ENCODE peak calls at places on chromosomes 1 and 21, in five cellular contexts. R is fibroblast of pulmonary artery, A is fibroblast of mammary gland, F is right lobe of liver, U is right cardiac atrium. B is an unnamed sample.
A peak's percentile ranks its signal among the peaks of the same experiment; 100 is the strongest.

GRCh38 chr1:67162954-67163353 is 3.3 kb upstream of the IL23R start:
- DNase-seq in A (peak; percentile 51), R (peak; percentile 17), U (no peak), F (no peak), B (no peak)

GRCh38 chr1:20449736-20450311 is 36.2 kb downstream of the CAMK2N1 start:
- DNase-seq in F (no peak), U (no peak), R (peak; percentile 15), A (peak; percentile 97), B (no peak)

GRCh38 chr1:117142200-117142599 is 20.7 kb upstream of the TRIM45 start:
- DNase-seq in R (no peak), U (no peak), F (no peak), A (peak; percentile 66), B (no peak)

GRCh38 chr1:94741510-94741909 is 78.6 kb upstream of the SLC44A3 start:
- DNase-seq in F (no peak), R (no peak), A (peak; percentile 56), U (no peak), B (no peak)

GRCh38 chr1:101309334-101310221 is 72.8 kb downstream of the S1PR1 start:
- DNase-seq in U (peak; percentile 62), R (peak; percentile 67), F (peak; percentile 59), A (peak; percentile 53), B (peak; percentile 74)

GRCh38 chr1:165891461-165891860 is 64.0 kb downstream of the UCK2 start:
- DNase-seq in F (no peak), A (peak; percentile 59), R (no peak), U (no peak), B (no peak)

GRCh38 chr1:220803401-220804201 is 16.9 kb downstream of the MTARC1 start:
- DNase-seq in A (peak; percentile 51), R (peak; percentile 66), U (no peak), F (no peak), B (no peak)

GRCh38 chr1:4084053-4084431 is 184.0 kb upstream of the C1orf174 start:
- DNase-seq in A (no peak), U (no peak), F (peak; percentile 82), R (no peak), B (peak; percentile 23)

GRCh38 chr1:92882817-92883216 is 51.0 kb downstream of the RPL5 start:
- DNase-seq in R (no peak), F (no peak), A (no peak), U (no peak), B (no peak)

GRCh38 chr1:43147625-43148319 is 24.3 kb downstream of the EBNA1BP2 start:
- DNase-seq in A (peak; percentile 40), U (peak; percentile 92), R (peak; percentile 67), F (peak; percentile 59), B (peak; percentile 89)

GRCh38 chr1:41851589-41851988 is 67.1 kb downstream of the HIVEP3 start:
- DNase-seq in U (no peak), A (peak; percentile 85), R (peak; percentile 72), F (no peak), B (no peak)

GRCh38 chr1:234502785-234503184 is 23.8 kb upstream of the TARBP1 start:
- DNase-seq in U (no peak), R (no peak), F (no peak), A (no peak), B (no peak)

GRCh38 chr1:20112279-20113000 is 6.9 kb downstream of the PLA2G2D start:
- DNase-seq in A (peak; percentile 29), F (peak; percentile 22), U (no peak), R (no peak), B (no peak)

GRCh38 chr1:16293568-16293967 is 56.6 kb upstream of the CPLANE2 start:
- DNase-seq in F (no peak), R (no peak), A (no peak), U (no peak), B (no peak)

GRCh38 chr21:26320541-26320940 is 150.0 kb upstream of the APP start:
- DNase-seq in U (no peak), F (no peak), A (no peak), R (no peak), B (no peak)

GRCh38 chr1:171233183-171233582 is 15.1 kb upstream of the FMO1 start:
- DNase-seq in U (no peak), A (no peak), R (no peak), F (no peak), B (no peak)

GRCh38 chr1:235105051-235106043 is 23.3 kb downstream of the TOMM20 start:
- DNase-seq in U (no peak), F (no peak), R (no peak), A (peak; percentile 41), B (no peak)

GRCh38 chr21:17343055-17343454 is 169.8 kb upstream of the CXADR start:
- DNase-seq in U (no peak), R (peak; percentile 35), A (peak; percentile 24), F (no peak), B (no peak)

GRCh38 chr1:3944621-3944914 is 44.5 kb upstream of the C1orf174 start:
- DNase-seq in U (no peak), R (no peak), F (no peak), A (no peak), B (no peak)

GRCh38 chr1:42324398-42325013 is 10.5 kb downstream of the FOXJ3 start:
- DNase-seq in R (no peak), F (no peak), A (peak; percentile 11), U (no peak), B (no peak)

GRCh38 chr1:248775496-248775895 is 19.9 kb upstream of the LYPD8 start:
- DNase-seq in U (no peak), R (no peak), A (no peak), F (no peak), B (no peak)

GRCh38 chr1:94723899-94724298 is 96.3 kb upstream of the SLC44A3 start:
- DNase-seq in U (no peak), R (no peak), A (peak; percentile 54), F (no peak), B (no peak)

GRCh38 chr1:109185990-109186703 is 27.6 kb upstream of the SARS1 start:
- DNase-seq in F (no peak), R (no peak), U (no peak), A (no peak), B (peak; percentile 68)

GRCh38 chr1:59673575-59674467 is 140.9 kb upstream of the HOOK1 start:
- DNase-seq in A (no peak), F (peak; percentile 91), R (no peak), U (peak; percentile 58), B (peak; percentile 89)

GRCh38 chr1:147570907-147571306 is 29.6 kb downstream of the BCL9 start:
- DNase-seq in F (no peak), A (no peak), R (no peak), U (no peak), B (no peak)

GRCh38 chr1:25813734-25814471 is 5.9 kb upstream of the MTFR1L start:
- DNase-seq in F (no peak), U (no peak), A (no peak), R (no peak), B (peak; percentile 54)

DNA sequence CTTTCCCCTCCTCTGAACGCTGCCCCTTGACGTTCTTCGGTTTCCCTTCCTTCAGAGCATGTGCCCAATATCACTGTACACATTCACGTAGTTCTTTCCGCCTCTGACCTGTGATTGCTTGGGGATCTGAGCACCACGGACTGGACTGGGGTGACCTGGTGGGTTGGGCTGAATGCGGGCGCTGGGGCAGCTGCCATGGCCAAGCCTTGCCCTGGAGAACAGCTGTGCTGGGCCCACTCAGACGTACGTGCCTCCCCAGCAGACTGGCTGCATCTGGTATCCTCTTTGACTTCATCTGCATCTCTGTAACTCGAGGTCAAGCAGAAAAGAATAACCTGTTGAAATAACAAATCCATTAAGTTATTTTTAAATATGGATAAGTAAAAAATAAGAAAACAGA is 35.1 kb upstream of the DISC1 start:
- DNase-seq in A (no peak), F (no peak), U (no peak), R (no peak), B (no peak)
- H3K4me3 ChIP-seq in A (no peak overlapping the region), F (no peak overlapping the region), U (no peak overlapping the region), R (no peak overlapping the region), B (no peak overlapping the region)

GRCh38 chr1:172536256-172536655 is 3.3 kb downstream of the SUCO start:
- DNase-seq in U (no peak), A (peak; percentile 20), R (no peak), F (no peak), B (no peak)

GRCh38 chr1:172533511-172534116 is 664 bp downstream of the SUCO start:
- DNase-seq in R (peak; percentile 24), F (peak; percentile 49), A (peak; percentile 31), U (peak; percentile 46), B (no peak)

GRCh38 chr1:172540635-172541034 is 7.7 kb downstream of the SUCO start:
- DNase-seq in R (no peak), A (no peak), U (no peak), F (no peak), B (no peak)

GRCh38 chr1:172537366-172537765 is 4.4 kb downstream of the SUCO start:
- DNase-seq in R (no peak), F (no peak), U (no peak), A (peak; percentile 40), B (no peak)

DNA sequence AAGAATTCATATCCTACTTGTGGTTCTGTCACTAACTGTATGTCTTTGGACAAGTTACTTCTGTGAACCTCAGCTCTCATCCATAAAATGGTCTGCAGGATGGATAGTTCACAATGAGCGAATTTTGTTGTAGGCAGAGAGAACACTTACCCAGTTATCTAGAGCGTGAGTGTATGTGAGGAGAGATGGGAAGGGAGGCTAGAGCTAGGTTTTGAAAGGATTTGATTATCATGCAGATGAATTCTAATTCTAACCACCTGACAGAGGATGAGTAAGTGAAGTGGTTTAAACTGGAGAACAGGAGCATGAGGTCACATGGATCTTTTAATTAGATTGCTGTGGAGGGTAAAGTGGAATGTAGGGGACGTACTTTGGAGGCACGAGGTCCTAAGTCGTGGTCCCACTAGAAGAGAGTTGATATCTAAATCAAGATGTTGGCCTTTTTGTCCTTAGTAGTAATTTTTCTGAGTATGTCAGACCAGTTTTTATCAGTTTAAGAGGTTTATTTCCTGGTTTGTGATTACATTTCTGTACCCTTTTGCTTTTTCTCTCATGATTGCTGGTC is 5.0 kb downstream of the SUCO start:
- DNase-seq in A (peak; percentile 66), R (no peak), F (no peak), U (no peak), B (no peak)
- H3K4me3 ChIP-seq in A (no peak overlapping the region), R (no peak overlapping the region), F (no peak overlapping the region), U (no peak overlapping the region), B (no peak overlapping the region)

DNA sequence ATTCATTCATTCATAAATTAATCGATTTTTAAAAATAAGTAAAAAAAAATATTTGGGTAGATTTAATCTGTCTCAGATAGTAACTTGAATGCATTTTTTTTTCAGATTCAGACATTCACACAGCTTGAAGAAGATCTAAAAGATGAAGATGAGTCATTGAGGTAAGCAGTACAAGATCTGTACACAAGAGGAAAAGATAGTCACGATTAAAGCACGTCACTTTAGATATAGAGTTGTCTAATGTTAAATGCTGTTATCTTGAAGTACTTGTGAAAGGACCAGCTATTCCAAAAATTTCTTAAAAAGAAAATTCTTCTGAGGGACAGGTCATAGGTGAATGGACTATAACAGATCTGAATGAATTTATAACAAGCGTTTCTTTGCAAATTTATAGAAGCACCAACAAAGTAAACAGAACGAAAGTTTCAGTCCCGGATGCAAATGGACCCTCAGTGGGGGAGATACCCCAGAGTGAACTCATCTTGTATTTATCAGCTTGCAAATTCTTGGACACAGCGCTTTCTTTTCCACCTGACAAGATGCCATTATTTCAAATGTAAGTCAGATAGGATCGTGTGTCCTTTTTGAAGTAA is 31.2 kb upstream of the MORC3 start:
- DNase-seq in F (no peak), R (no peak), U (no peak), A (peak; percentile 3), B (no peak)
- H3K4me3 ChIP-seq in F (no peak overlapping the region), R (no peak overlapping the region), U (no peak overlapping the region), A (no peak overlapping the region), B (no peak overlapping the region)

DNA sequence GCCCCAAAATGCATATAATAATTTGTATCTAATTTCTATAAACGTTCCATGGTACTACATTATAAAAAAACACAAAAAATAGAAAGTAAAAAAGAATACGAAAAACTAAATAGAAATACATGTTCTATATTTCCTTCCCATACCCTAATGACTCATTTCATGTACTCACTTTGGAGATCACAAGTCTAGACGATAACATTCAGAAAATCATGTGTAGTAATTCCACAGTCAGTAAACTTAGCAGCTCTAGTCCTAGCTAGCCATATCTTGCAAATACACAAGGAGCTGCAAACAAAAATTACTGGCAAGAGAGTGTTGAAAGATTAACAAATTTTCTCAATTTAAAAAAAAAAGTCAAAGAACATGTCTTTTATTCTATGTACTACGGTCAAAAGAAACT is 1.4 kb downstream of the GOLPH3L start:
- DNase-seq in A (peak; percentile 10), U (no peak), F (no peak), R (peak; percentile 9), B (no peak)
- H3K4me3 ChIP-seq in A (no peak overlapping the region), U (no peak overlapping the region), F (no peak overlapping the region), R (peak overlapping the region; percentile 93), B (peak overlapping the region; percentile 69)